ENCODE peak calls at places on chromosome 11, in five cellular contexts. One of them, this sample, is unnamed.

GRCh38 chr11:92811341-92811740 is 158.1 kb upstream of the MTNR1B start:
- DNase-seq in gastrocnemius medialis: no peak
- DNase-seq in HAP-1: no peak
- DNase-seq in activated CD4-positive, CD25-positive, alpha-beta regulatory T cell treated with anti-CD3 and anti-CD28 coated beads, Interleukin-2, amount 50 U/mL, for 72 hours: no peak
- DNase-seq in Kasumi-1: no peak
- DNase-seq in this sample: no peak

GRCh38 chr11:116118138-116118470 is 613.9 kb upstream of the CADM1 start:
- DNase-seq in gastrocnemius medialis: no peak
- DNase-seq in HAP-1: no peak
- DNase-seq in activated CD4-positive, CD25-positive, alpha-beta regulatory T cell treated with anti-CD3 and anti-CD28 coated beads, Interleukin-2, amount 50 U/mL, for 72 hours: no peak
- DNase-seq in Kasumi-1: no peak
- DNase-seq in this sample: no peak

GRCh38 chr11:102430158-102430836 is 22.3 kb downstream of the TMEM123 start:
- DNase-seq in gastrocnemius medialis: no peak
- DNase-seq in HAP-1: no peak
- DNase-seq in activated CD4-positive, CD25-positive, alpha-beta regulatory T cell treated with anti-CD3 and anti-CD28 coated beads, Interleukin-2, amount 50 U/mL, for 72 hours: no peak
- DNase-seq in Kasumi-1: peak
- DNase-seq in this sample: no peak

GRCh38 chr11:117792241-117792640 is 4.8 kb downstream of the DSCAML1 start:
- DNase-seq in gastrocnemius medialis: no peak
- DNase-seq in HAP-1: no peak
- DNase-seq in activated CD4-positive, CD25-positive, alpha-beta regulatory T cell treated with anti-CD3 and anti-CD28 coated beads, Interleukin-2, amount 50 U/mL, for 72 hours: no peak
- DNase-seq in Kasumi-1: no peak
- DNase-seq in this sample: no peak

GRCh38 chr11:113193077-113193476 is 121.3 kb upstream of the TTC12 start:
- DNase-seq in gastrocnemius medialis: no peak
- DNase-seq in HAP-1: no peak
- DNase-seq in activated CD4-positive, CD25-positive, alpha-beta regulatory T cell treated with anti-CD3 and anti-CD28 coated beads, Interleukin-2, amount 50 U/mL, for 72 hours: no peak
- DNase-seq in Kasumi-1: no peak
- DNase-seq in this sample: no peak

GRCh38 chr11:128238521-128239222 is 348.7 kb downstream of the ETS1 start:
- DNase-seq in gastrocnemius medialis: no peak
- DNase-seq in HAP-1: no peak
- DNase-seq in activated CD4-positive, CD25-positive, alpha-beta regulatory T cell treated with anti-CD3 and anti-CD28 coated beads, Interleukin-2, amount 50 U/mL, for 72 hours: no peak
- DNase-seq in Kasumi-1: no peak
- DNase-seq in this sample: no peak

GRCh38 chr11:118305726-118306125 is 1.2 kb downstream of the CD3E start:
- DNase-seq in gastrocnemius medialis: no peak
- DNase-seq in HAP-1: no peak
- DNase-seq in activated CD4-positive, CD25-positive, alpha-beta regulatory T cell treated with anti-CD3 and anti-CD28 coated beads, Interleukin-2, amount 50 U/mL, for 72 hours: no peak
- DNase-seq in Kasumi-1: no peak
- DNase-seq in this sample: no peak

GRCh38 chr11:61827573-61828378 is at the start of gene FADS2:
- DNase-seq in gastrocnemius medialis: peak
- DNase-seq in HAP-1: peak
- DNase-seq in activated CD4-positive, CD25-positive, alpha-beta regulatory T cell treated with anti-CD3 and anti-CD28 coated beads, Interleukin-2, amount 50 U/mL, for 72 hours: peak
- DNase-seq in Kasumi-1: peak
- DNase-seq in this sample: peak

GRCh38 chr11:12573707-12574106 is 100.5 kb upstream of the TEAD1 start:
- DNase-seq in gastrocnemius medialis: no peak
- DNase-seq in HAP-1: no peak
- DNase-seq in activated CD4-positive, CD25-positive, alpha-beta regulatory T cell treated with anti-CD3 and anti-CD28 coated beads, Interleukin-2, amount 50 U/mL, for 72 hours: no peak
- DNase-seq in Kasumi-1: no peak
- DNase-seq in this sample: no peak